ENCODE peak calls at places on chromosomes 3 and 15, in seven cellular contexts. One of them, this sample, is unnamed.

GRCh38 chr15:29934251-29934650 is 112.0 kb upstream of the TJP1 start:
- DNase-seq in tibial artery: no peak
- DNase-seq in GM12878: no peak
- DNase-seq in ovary: no peak
- DNase-seq in naive thymus-derived CD4-positive, alpha-beta T cell: no peak
- DNase-seq in mucosa of descending colon: no peak
- DNase-seq in GM23248: peak; percentile 59
- DNase-seq in this sample: no peak

GRCh38 chr3:94775746-94776145 is 712.9 kb downstream of the NSUN3 start:
- DNase-seq in ovary: no peak
- DNase-seq in mucosa of descending colon: no peak
- DNase-seq in naive thymus-derived CD4-positive, alpha-beta T cell: no peak
- DNase-seq in GM23248: no peak
- DNase-seq in GM12878: no peak
- DNase-seq in tibial artery: no peak
- DNase-seq in this sample: no peak

GRCh38 chr3:88412346-88412745 is 262.6 kb downstream of the C3orf38 start:
- DNase-seq in GM12878: no peak
- DNase-seq in mucosa of descending colon: no peak
- DNase-seq in GM23248: no peak
- DNase-seq in ovary: no peak
- DNase-seq in naive thymus-derived CD4-positive, alpha-beta T cell: no peak
- DNase-seq in tibial artery: no peak
- DNase-seq in this sample: no peak

GRCh38 chr3:12986521-12986920 is 86.7 kb downstream of the IQSEC1 start:
- DNase-seq in naive thymus-derived CD4-positive, alpha-beta T cell: no peak
- DNase-seq in GM12878: no peak
- DNase-seq in tibial artery: no peak
- DNase-seq in mucosa of descending colon: no peak
- DNase-seq in GM23248: no peak
- DNase-seq in ovary: no peak
- DNase-seq in this sample: no peak

GRCh38 chr3:153210660-153211059 is 48.6 kb downstream of the RAP2B start:
- DNase-seq in naive thymus-derived CD4-positive, alpha-beta T cell: no peak
- DNase-seq in GM12878: no peak
- DNase-seq in tibial artery: no peak
- DNase-seq in GM23248: peak; percentile 26
- DNase-seq in mucosa of descending colon: no peak
- DNase-seq in ovary: no peak
- DNase-seq in this sample: no peak

GRCh38 chr3:55370272-55370671 is 116.8 kb downstream of the WNT5A start:
- DNase-seq in mucosa of descending colon: no peak
- DNase-seq in ovary: no peak
- DNase-seq in GM12878: no peak
- DNase-seq in GM23248: no peak
- DNase-seq in tibial artery: no peak
- DNase-seq in naive thymus-derived CD4-positive, alpha-beta T cell: no peak
- DNase-seq in this sample: no peak

GRCh38 chr15:50046868-50047267 is 72.2 kb downstream of the ATP8B4 start:
- DNase-seq in GM23248: peak; percentile 76
- DNase-seq in mucosa of descending colon: no peak
- DNase-seq in naive thymus-derived CD4-positive, alpha-beta T cell: no peak
- DNase-seq in tibial artery: no peak
- DNase-seq in ovary: no peak
- DNase-seq in GM12878: no peak
- DNase-seq in this sample: no peak

GRCh38 chr15:73894133-73894814 is 20.9 kb downstream of the TBC1D21 start:
- DNase-seq in GM23248: no peak
- DNase-seq in GM12878: no peak
- DNase-seq in naive thymus-derived CD4-positive, alpha-beta T cell: no peak
- DNase-seq in tibial artery: no peak
- DNase-seq in ovary: no peak
- DNase-seq in mucosa of descending colon: no peak
- DNase-seq in this sample: no peak

GRCh38 chr3:124845406-124845805 is 41.8 kb downstream of the ITGB5 start:
- DNase-seq in ovary: peak; percentile 25
- DNase-seq in GM23248: peak; percentile 96
- DNase-seq in mucosa of descending colon: peak; percentile 78
- DNase-seq in naive thymus-derived CD4-positive, alpha-beta T cell: no peak
- DNase-seq in GM12878: no peak
- DNase-seq in tibial artery: peak; percentile 86
- DNase-seq in this sample: peak; percentile 89

GRCh38 chr3:72591522-72592421 is 256.5 kb downstream of the SHQ1 start:
- DNase-seq in GM12878: no peak
- DNase-seq in GM23248: peak; percentile 95
- DNase-seq in naive thymus-derived CD4-positive, alpha-beta T cell: no peak
- DNase-seq in tibial artery: peak; percentile 33
- DNase-seq in ovary: peak; percentile 34
- DNase-seq in mucosa of descending colon: peak; percentile 24
- DNase-seq in this sample: no peak

GRCh38 chr15:62561572-62561970 is 396.5 kb upstream of the C2CD4B start:
- DNase-seq in ovary: no peak
- DNase-seq in GM23248: no peak
- DNase-seq in mucosa of descending colon: no peak
- DNase-seq in naive thymus-derived CD4-positive, alpha-beta T cell: no peak
- DNase-seq in GM12878: no peak
- DNase-seq in tibial artery: no peak
- DNase-seq in this sample: no peak

GRCh38 chr15:62554164-62554563 is 389.1 kb upstream of the C2CD4B start:
- DNase-seq in GM23248: no peak
- DNase-seq in GM12878: no peak
- DNase-seq in ovary: no peak
- DNase-seq in tibial artery: no peak
- DNase-seq in mucosa of descending colon: no peak
- DNase-seq in naive thymus-derived CD4-positive, alpha-beta T cell: no peak
- DNase-seq in this sample: no peak

GRCh38 chr15:62560943-62561571 is 396.0 kb upstream of the C2CD4B start:
- DNase-seq in naive thymus-derived CD4-positive, alpha-beta T cell: no peak
- DNase-seq in GM23248: no peak
- DNase-seq in tibial artery: no peak
- DNase-seq in ovary: no peak
- DNase-seq in GM12878: no peak
- DNase-seq in mucosa of descending colon: peak; percentile 83
- DNase-seq in this sample: no peak

GRCh38 chr15:62559049-62559733 is 394.1 kb upstream of the C2CD4B start:
- DNase-seq in GM12878: no peak
- DNase-seq in tibial artery: peak; percentile 51
- DNase-seq in mucosa of descending colon: no peak
- DNase-seq in GM23248: peak; percentile 87
- DNase-seq in naive thymus-derived CD4-positive, alpha-beta T cell: no peak
- DNase-seq in ovary: peak; percentile 26
- DNase-seq in this sample: peak; percentile 65

GRCh38 chr15:62558640-62559039 is 393.6 kb upstream of the C2CD4B start:
- DNase-seq in ovary: no peak
- DNase-seq in GM12878: no peak
- DNase-seq in mucosa of descending colon: no peak
- DNase-seq in naive thymus-derived CD4-positive, alpha-beta T cell: no peak
- DNase-seq in GM23248: peak; percentile 14
- DNase-seq in tibial artery: no peak
- DNase-seq in this sample: no peak
- H3K4me1 ChIP-seq in ovary: peaks cover 5% of the 10 kb centered on the region
- H3K4me1 ChIP-seq in GM12878: peaks cover 7% of the 10 kb centered on the region
- H3K4me1 ChIP-seq in mucosa of descending colon: peaks cover 5% of the 10 kb centered on the region
- H3K4me1 ChIP-seq in naive thymus-derived CD4-positive, alpha-beta T cell: no peaks in the 10 kb centered on the region
- H3K4me1 ChIP-seq in GM23248: peaks cover 26% of the 10 kb centered on the region
- H3K4me1 ChIP-seq in tibial artery: peaks cover 18% of the 10 kb centered on the region
- H3K4me1 ChIP-seq in this sample: peaks cover 22% of the 10 kb centered on the region

DNA sequence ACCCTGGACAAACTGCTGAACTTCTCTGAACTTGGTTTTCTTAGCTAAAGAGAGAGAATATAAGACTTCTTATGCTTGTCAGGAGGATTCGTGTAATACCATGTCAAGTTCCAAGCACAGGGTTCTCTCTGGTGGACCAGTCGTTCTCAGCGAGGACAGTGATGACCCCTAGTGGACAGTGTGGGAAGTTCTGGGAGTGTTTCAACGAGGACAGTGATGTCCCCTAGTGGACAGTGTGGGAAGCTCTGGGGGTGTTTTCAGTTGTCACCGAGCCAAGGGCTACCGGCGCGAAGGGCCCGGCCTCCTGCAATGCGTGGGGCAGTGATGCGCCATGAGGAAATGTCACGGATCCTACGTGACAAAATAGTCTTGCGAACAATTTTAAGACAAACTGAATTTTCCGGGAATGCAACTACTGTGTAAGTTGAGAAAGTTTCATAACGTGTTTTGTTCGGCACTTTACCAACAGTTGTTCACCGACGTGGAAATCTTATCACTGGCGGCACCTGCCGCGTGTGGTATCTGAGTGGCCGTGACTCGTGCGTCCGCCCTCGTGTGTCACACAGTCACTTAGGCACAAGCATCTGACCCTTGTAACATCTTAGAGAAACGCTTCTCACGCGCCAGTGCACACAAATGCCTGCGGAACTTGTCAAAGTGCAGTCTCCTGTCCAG is 39.3 kb upstream of the MUC4 start:
- DNase-seq in tibial artery: peak; percentile 92
- DNase-seq in naive thymus-derived CD4-positive, alpha-beta T cell: peak; percentile 83
- DNase-seq in ovary: peak; percentile 84
- DNase-seq in GM12878: peak; percentile 62
- DNase-seq in GM23248: peak; percentile 87
- DNase-seq in mucosa of descending colon: peak; percentile 98
- DNase-seq in this sample: peak; percentile 93
- H3K4me3 ChIP-seq in tibial artery: no peak overlapping the region
- H3K4me3 ChIP-seq in naive thymus-derived CD4-positive, alpha-beta T cell: no peak overlapping the region
- H3K4me3 ChIP-seq in ovary: no peak overlapping the region
- H3K4me3 ChIP-seq in GM12878: no peak overlapping the region
- H3K4me3 ChIP-seq in GM23248: peak overlapping the region; percentile 36
- H3K4me3 ChIP-seq in mucosa of descending colon: no peak overlapping the region
- H3K4me3 ChIP-seq in this sample: no peak overlapping the region

GRCh38 chr3:23919628-23920027 is 2.7 kb downstream of the RPL15 start:
- DNase-seq in mucosa of descending colon: no peak
- DNase-seq in GM23248: no peak
- DNase-seq in tibial artery: no peak
- DNase-seq in ovary: no peak
- DNase-seq in GM12878: no peak
- DNase-seq in naive thymus-derived CD4-positive, alpha-beta T cell: no peak
- DNase-seq in this sample: no peak
- H3K4me1 ChIP-seq in mucosa of descending colon: peaks cover 14% of the 10 kb centered on the region
- H3K4me1 ChIP-seq in GM23248: peaks cover 26% of the 10 kb centered on the region
- H3K4me1 ChIP-seq in tibial artery: peaks cover 20% of the 10 kb centered on the region
- H3K4me1 ChIP-seq in ovary: peaks cover 4% of the 10 kb centered on the region
- H3K4me1 ChIP-seq in GM12878: peaks cover 3% of the 10 kb centered on the region
- H3K4me1 ChIP-seq in naive thymus-derived CD4-positive, alpha-beta T cell: peaks cover 14% of the 10 kb centered on the region
- H3K4me1 ChIP-seq in this sample: peaks cover 26% of the 10 kb centered on the region

GRCh38 chr15:100373037-100373896 is 31.5 kb upstream of the ADAMTS17 start:
- DNase-seq in mucosa of descending colon: no peak
- DNase-seq in GM23248: no peak
- DNase-seq in ovary: no peak
- DNase-seq in GM12878: no peak
- DNase-seq in naive thymus-derived CD4-positive, alpha-beta T cell: no peak
- DNase-seq in tibial artery: no peak
- DNase-seq in this sample: no peak
- H3K4me3 ChIP-seq in mucosa of descending colon: no peak overlapping the region
- H3K4me3 ChIP-seq in GM23248: no peak overlapping the region
- H3K4me3 ChIP-seq in ovary: peak overlapping the region; percentile 52
- H3K4me3 ChIP-seq in GM12878: no peak overlapping the region
- H3K4me3 ChIP-seq in naive thymus-derived CD4-positive, alpha-beta T cell: no peak overlapping the region
- H3K4me3 ChIP-seq in tibial artery: peak overlapping the region; percentile 43
- H3K4me3 ChIP-seq in this sample: peak overlapping the region; percentile 43

DNA sequence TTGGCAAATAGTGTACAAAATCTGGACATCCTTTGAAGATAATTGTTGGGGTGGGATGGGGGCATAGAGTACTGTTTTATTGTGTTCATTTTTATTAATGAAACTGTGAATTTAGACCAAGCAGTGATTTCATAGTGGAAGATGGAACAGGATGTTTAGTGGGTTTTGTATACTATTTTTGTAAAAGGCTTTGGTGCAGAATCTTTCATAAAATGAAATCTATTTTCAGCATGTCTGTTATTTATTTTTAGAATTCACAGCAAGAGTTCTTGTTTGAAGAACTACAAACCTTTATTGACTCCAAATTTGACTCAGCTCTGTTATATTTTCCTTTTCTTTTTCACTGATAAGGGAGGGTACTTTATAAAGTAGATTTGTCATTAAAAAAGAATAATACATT is 145.4 kb downstream of the AKAP13 start:
- DNase-seq in ovary: no peak
- DNase-seq in naive thymus-derived CD4-positive, alpha-beta T cell: no peak
- DNase-seq in tibial artery: no peak
- DNase-seq in GM23248: no peak
- DNase-seq in GM12878: no peak
- DNase-seq in mucosa of descending colon: no peak
- DNase-seq in this sample: no peak
- H3K4me1 ChIP-seq in ovary: no peaks in the 10 kb centered on the region
- H3K4me1 ChIP-seq in naive thymus-derived CD4-positive, alpha-beta T cell: no peaks in the 10 kb centered on the region
- H3K4me1 ChIP-seq in tibial artery: peaks cover 13% of the 10 kb centered on the region
- H3K4me1 ChIP-seq in GM23248: peaks cover 19% of the 10 kb centered on the region
- H3K4me1 ChIP-seq in GM12878: peaks cover 12% of the 10 kb centered on the region
- H3K4me1 ChIP-seq in mucosa of descending colon: no peaks in the 10 kb centered on the region
- H3K4me1 ChIP-seq in this sample: no peaks in the 10 kb centered on the region

GRCh38 chr3:113268306-113268705 is 56.9 kb downstream of the BOC start:
- DNase-seq in ovary: no peak
- DNase-seq in mucosa of descending colon: no peak
- DNase-seq in naive thymus-derived CD4-positive, alpha-beta T cell: no peak
- DNase-seq in GM23248: no peak
- DNase-seq in GM12878: no peak
- DNase-seq in tibial artery: no peak
- DNase-seq in this sample: no peak

GRCh38 chr3:113264741-113265140 is 53.4 kb downstream of the BOC start:
- DNase-seq in naive thymus-derived CD4-positive, alpha-beta T cell: no peak
- DNase-seq in GM23248: no peak
- DNase-seq in mucosa of descending colon: no peak
- DNase-seq in ovary: no peak
- DNase-seq in GM12878: no peak
- DNase-seq in tibial artery: no peak
- DNase-seq in this sample: no peak

GRCh38 chr3:113268917-113269316 is 57.6 kb downstream of the BOC start:
- DNase-seq in GM23248: no peak
- DNase-seq in GM12878: no peak
- DNase-seq in naive thymus-derived CD4-positive, alpha-beta T cell: no peak
- DNase-seq in ovary: no peak
- DNase-seq in tibial artery: no peak
- DNase-seq in mucosa of descending colon: no peak
- DNase-seq in this sample: no peak

GRCh38 chr3:113265281-113265680 is 53.9 kb downstream of the BOC start:
- DNase-seq in GM12878: no peak
- DNase-seq in GM23248: no peak
- DNase-seq in tibial artery: no peak
- DNase-seq in mucosa of descending colon: no peak
- DNase-seq in naive thymus-derived CD4-positive, alpha-beta T cell: no peak
- DNase-seq in ovary: no peak
- DNase-seq in this sample: no peak

GRCh38 chr3:113266738-113267137 is 55.4 kb downstream of the BOC start:
- DNase-seq in ovary: no peak
- DNase-seq in GM12878: no peak
- DNase-seq in mucosa of descending colon: no peak
- DNase-seq in tibial artery: no peak
- DNase-seq in naive thymus-derived CD4-positive, alpha-beta T cell: no peak
- DNase-seq in GM23248: no peak
- DNase-seq in this sample: no peak
- H3K4me3 ChIP-seq in ovary: no peak overlapping the region
- H3K4me3 ChIP-seq in GM12878: no peak overlapping the region
- H3K4me3 ChIP-seq in mucosa of descending colon: no peak overlapping the region
- H3K4me3 ChIP-seq in tibial artery: no peak overlapping the region
- H3K4me3 ChIP-seq in naive thymus-derived CD4-positive, alpha-beta T cell: no peak overlapping the region
- H3K4me3 ChIP-seq in GM23248: no peak overlapping the region
- H3K4me3 ChIP-seq in this sample: no peak overlapping the region

DNA sequence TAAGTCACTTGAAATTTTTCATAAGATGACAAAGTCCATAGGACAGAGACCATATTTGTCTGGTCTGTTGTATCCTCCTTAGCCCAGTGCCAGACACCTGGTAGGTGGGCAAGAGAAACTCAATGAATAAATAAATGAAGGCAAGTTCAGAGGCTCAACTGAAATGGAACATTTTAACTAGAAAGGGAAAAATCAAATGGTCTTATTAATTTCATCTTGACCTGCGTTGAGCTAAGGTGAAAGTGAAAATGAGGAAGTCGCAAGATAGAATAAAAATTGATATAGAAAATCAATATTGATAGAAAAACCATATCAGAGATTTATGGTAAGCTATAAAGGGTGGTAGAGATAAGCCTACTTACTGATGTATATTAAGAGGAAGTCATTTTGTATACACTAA is 3.0 kb downstream of the NFKBIZ start:
- DNase-seq in mucosa of descending colon: no peak
- DNase-seq in GM12878: no peak
- DNase-seq in tibial artery: no peak
- DNase-seq in ovary: no peak
- DNase-seq in naive thymus-derived CD4-positive, alpha-beta T cell: no peak
- DNase-seq in GM23248: no peak
- DNase-seq in this sample: no peak
- H3K4me1 ChIP-seq in mucosa of descending colon: peaks cover 51% of the 10 kb centered on the region
- H3K4me1 ChIP-seq in GM12878: peaks cover 23% of the 10 kb centered on the region
- H3K4me1 ChIP-seq in tibial artery: peaks cover 37% of the 10 kb centered on the region
- H3K4me1 ChIP-seq in ovary: peaks cover 4% of the 10 kb centered on the region
- H3K4me1 ChIP-seq in naive thymus-derived CD4-positive, alpha-beta T cell: peaks cover 49% of the 10 kb centered on the region
- H3K4me1 ChIP-seq in GM23248: peaks cover 26% of the 10 kb centered on the region
- H3K4me1 ChIP-seq in this sample: peaks cover 39% of the 10 kb centered on the region